ENCODE peak calls at places on chromosomes 2 and 18, in six cellular contexts. M is esophagus squamous epithelium, W is cardiac muscle cell, N is IMR-90, A is fibroblast of lung, O is esophagus muscularis mucosa. Q is an unnamed sample.

GRCh38 chr2:135086222-135086621 is 34.1 kb downstream of the RAB3GAP1 start:
- DNase-seq in M (no peak), W (no peak), N (no peak), A (peak; percentile 23), O (no peak), Q (no peak)

GRCh38 chr18:79517322-79517721 is 121.6 kb downstream of the NFATC1 start:
- DNase-seq in M (no peak), W (no peak), N (no peak), A (no peak), O (no peak), Q (no peak)

GRCh38 chr2:148042219-148042618 is 21.3 kb downstream of the MBD5 start:
- DNase-seq in M (no peak), W (no peak), N (peak; percentile 20), A (no peak), O (no peak), Q (no peak)

GRCh38 chr2:19745318-19746136 is 156.3 kb downstream of the TTC32 start:
- DNase-seq in M (no peak), W (no peak), N (no peak), A (no peak), O (no peak), Q (no peak)

GRCh38 chr2:85704038-85704437 is 9.9 kb downstream of the GNLY start:
- DNase-seq in M (no peak), W (no peak), N (no peak), A (no peak), O (no peak), Q (no peak)

GRCh38 chr2:159124441-159124911 is 156.0 kb downstream of the TANC1 start:
- DNase-seq in M (no peak), W (peak; percentile 93), N (peak; percentile 92), A (peak; percentile 99), O (no peak), Q (peak; percentile 75)

GRCh38 chr2:3486047-3487027 is 33.0 kb downstream of the ADI1 start:
- DNase-seq in M (no peak), W (no peak), N (no peak), A (no peak), O (no peak), Q (no peak)

GRCh38 chr2:228847684-228848083 is 423.4 kb downstream of the PID1 start:
- DNase-seq in M (no peak), W (peak; percentile 13), N (peak; percentile 32), A (peak; percentile 65), O (no peak), Q (no peak)

GRCh38 chr2:8053241-8053640 is 628.6 kb upstream of the ID2 start:
- DNase-seq in M (no peak), W (peak; percentile 2), N (no peak), A (peak; percentile 30), O (no peak), Q (no peak)

GRCh38 chr18:57447154-57447621 is 12.0 kb downstream of the ONECUT2 start:
- DNase-seq in M (no peak), W (peak; percentile 48), N (peak; percentile 18), A (peak; percentile 28), O (peak; percentile 53), Q (peak; percentile 31)

GRCh38 chr2:57720728-57721627 is 325.6 kb upstream of the VRK2 start:
- DNase-seq in M (no peak), W (peak; percentile 69), N (peak; percentile 52), A (peak; percentile 75), O (no peak), Q (peak; percentile 60)

GRCh38 chr2:9797681-9798556 is 45.4 kb upstream of the TAF1B start:
- DNase-seq in M (no peak), W (no peak), N (no peak), A (no peak), O (no peak), Q (peak; percentile 66)

GRCh38 chr2:71831208-71831577 is 316.5 kb downstream of the CYP26B1 start:
- DNase-seq in M (no peak), W (peak; percentile 62), N (peak; percentile 80), A (peak; percentile 96), O (peak; percentile 87), Q (no peak)

GRCh38 chr18:77055429-77056310 is 76.9 kb downstream of the MBP start:
- DNase-seq in M (no peak), W (no peak), N (peak; percentile 58), A (no peak), O (no peak), Q (no peak)

GRCh38 chr18:35127201-35127600 is 86.0 kb downstream of the MAPRE2 start:
- DNase-seq in M (no peak), W (peak; percentile 18), N (peak; percentile 8), A (no peak), O (no peak), Q (no peak)

GRCh38 chr2:175880-176800 is 87.7 kb downstream of the SH3YL1 start:
- DNase-seq in M (no peak), W (no peak), N (peak; percentile 1), A (no peak), O (peak; percentile 87), Q (no peak)

GRCh38 chr2:53442783-53443182 is 324.8 kb upstream of the CHAC2 start:
- DNase-seq in M (no peak), W (no peak), N (no peak), A (no peak), O (no peak), Q (no peak)

GRCh38 chr2:67880291-67880761 is 182.5 kb downstream of the C1D start:
- DNase-seq in M (no peak), W (peak; percentile 9), N (peak; percentile 16), A (peak; percentile 69), O (no peak), Q (no peak)

GRCh38 chr2:98465456-98466201 is 21.0 kb downstream of the INPP4A start:
- DNase-seq in M (no peak), W (peak; percentile 87), N (peak; percentile 42), A (peak; percentile 78), O (no peak), Q (no peak)

GRCh38 chr2:240567137-240567871 is 980 bp upstream of the RNPEPL1 start:
- DNase-seq in M (no peak), W (no peak), N (no peak), A (no peak), O (no peak), Q (no peak)

GRCh38 chr2:219385958-219386520 is 1.7 kb downstream of the DNPEP start:
- DNase-seq in M (no peak), W (no peak), N (no peak), A (no peak), O (no peak), Q (no peak)

GRCh38 chr2:219386532-219387280 is 1.0 kb downstream of the DNPEP start:
- DNase-seq in M (no peak), W (no peak), N (no peak), A (no peak), O (no peak), Q (no peak)

GRCh38 chr2:219388127-219388844 is 574 bp upstream of the DNPEP start:
- DNase-seq in M (peak; percentile 95), W (peak; percentile 99), N (peak; percentile 95), A (peak; percentile 94), O (peak; percentile 99), Q (peak; percentile 98)

GRCh38 chr2:219387284-219388126 is at the start of gene DNPEP:
- DNase-seq in M (peak; percentile 95), W (peak; percentile 82), N (peak; percentile 89), A (peak; percentile 83), O (peak; percentile 97), Q (peak; percentile 93)

GRCh38 chr2:219388845-219389156 is 1.1 kb upstream of the DNPEP start:
- DNase-seq in M (no peak), W (no peak), N (no peak), A (no peak), O (no peak), Q (no peak)
- H3K4me1 ChIP-seq in M (peaks cover 19% of the 10 kb centered on the region), W (peaks cover 8% of the 10 kb centered on the region), N (peaks cover 23% of the 10 kb centered on the region), A (peaks cover 13% of the 10 kb centered on the region), O (peaks cover 31% of the 10 kb centered on the region), Q (peaks cover 15% of the 10 kb centered on the region)

GRCh38 chr2:190996338-190996946 is 17.5 kb downstream of the STAT1 start:
- DNase-seq in M (no peak), W (peak; percentile 56), N (peak; percentile 34), A (peak; percentile 19), O (no peak), Q (peak; percentile 69)
- TF ChIP-seq CTCF in M (no peak), W (peak; percentile 84), N (peak; percentile 57), A (peak; percentile 62), O (peak; percentile 54), Q (peak; percentile 83)

DNA sequence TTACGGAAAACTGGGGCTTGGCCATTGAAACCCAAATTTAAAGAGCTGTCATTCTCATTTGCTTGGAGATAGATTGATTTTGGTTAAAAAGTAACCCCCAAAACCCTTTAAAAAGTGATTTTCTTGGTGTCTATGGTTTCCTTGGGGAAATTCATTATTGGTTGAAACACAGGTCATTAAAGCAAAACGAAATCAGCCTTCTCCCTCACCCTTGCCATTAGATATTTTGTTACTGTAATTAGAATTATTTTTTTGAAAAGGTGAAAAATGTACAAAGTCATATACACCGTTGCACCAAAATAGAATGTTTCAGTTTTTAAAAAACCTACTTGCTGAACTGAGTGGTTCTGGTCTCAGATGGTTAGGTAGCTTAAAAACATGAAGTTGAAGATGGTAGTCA is 1.9 kb downstream of the SKOR2 start:
- DNase-seq in M (no peak), W (no peak), N (no peak), A (no peak), O (no peak), Q (no peak)
- H3K4me1 ChIP-seq in M (no peaks in the 10 kb centered on the region), W (no peaks in the 10 kb centered on the region), N (no peaks in the 10 kb centered on the region), A (no peaks in the 10 kb centered on the region), O (peaks cover 39% of the 10 kb centered on the region), Q (no peaks in the 10 kb centered on the region)

DNA sequence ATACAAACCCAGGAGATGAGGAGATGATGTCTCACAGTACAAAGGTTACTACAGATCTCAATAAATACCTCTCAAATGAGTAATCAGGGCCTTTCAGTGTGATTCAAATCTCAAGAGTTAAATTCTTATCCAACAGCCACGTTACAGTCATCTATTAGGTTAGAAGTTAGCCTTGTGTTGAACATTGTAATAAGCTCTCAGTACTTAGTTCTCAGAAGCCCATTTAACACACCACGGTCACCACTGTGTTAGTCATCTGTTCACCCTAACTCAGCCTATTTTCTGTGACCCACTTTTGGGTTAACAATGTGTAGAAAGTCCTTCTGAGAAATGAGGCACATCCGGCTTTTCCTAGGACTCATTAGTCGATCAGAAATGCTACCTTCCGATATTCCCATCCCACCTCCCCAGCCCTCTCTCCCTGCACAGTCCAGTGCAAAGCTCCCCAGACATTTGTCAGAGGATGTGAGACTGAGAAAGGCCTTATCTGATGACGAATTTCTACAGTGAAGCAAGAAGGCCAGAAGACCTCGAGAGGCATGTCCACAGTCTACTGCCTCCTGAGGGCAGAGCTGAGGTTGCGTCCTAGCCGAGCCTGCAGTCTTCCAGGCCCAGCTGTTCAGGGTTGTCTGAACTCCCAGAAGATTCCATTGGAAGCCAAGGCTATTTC is 92.5 kb downstream of the ACTR2 start:
- DNase-seq in M (no peak), W (peak; percentile 84), N (peak; percentile 98), A (peak; percentile 98), O (peak; percentile 86), Q (peak; percentile 69)
- TF ChIP-seq CTCF in M (no peak), W (peak; percentile 60), N (peak; percentile 71), A (peak; percentile 55), O (peak; percentile 13), Q (peak; percentile 61)

DNA sequence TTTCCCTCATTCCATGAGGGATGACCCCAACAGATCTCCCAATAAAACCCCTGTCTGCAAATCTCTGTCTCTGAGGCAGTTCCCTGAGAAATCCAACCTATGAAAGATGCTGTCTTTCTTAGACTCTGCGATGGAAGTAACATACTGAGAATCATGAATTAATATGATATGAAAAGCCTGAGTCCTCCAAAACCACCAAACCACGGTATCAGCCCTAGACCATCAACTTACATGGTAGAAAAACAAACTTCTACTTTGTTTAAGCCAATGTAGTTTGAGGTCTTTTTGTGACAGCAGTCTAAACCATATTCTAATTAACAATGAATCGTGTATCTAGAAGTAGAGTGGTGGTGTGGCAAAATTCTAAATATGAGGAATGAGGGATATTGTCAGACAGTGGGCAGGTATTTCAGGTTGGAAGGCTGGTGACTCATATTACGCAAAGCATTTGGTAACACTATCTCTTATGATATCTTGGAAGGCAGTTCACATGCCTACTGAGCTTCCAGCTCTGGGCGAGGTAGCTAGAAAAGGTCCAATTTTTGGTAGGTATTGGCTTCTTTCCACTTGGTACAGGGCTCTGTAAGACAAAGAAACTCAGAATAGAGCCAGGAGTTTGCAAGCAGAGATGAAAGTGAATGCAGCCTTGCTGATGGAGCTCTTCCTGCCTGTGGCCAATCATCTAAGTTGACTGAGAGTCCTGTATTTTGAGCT is 215.8 kb downstream of the ZFP36L2 start:
- DNase-seq in M (no peak), W (no peak), N (peak; percentile 20), A (peak; percentile 35), O (no peak), Q (peak; percentile 38)
- H3K4me1 ChIP-seq in M (peaks cover 3% of the 10 kb centered on the region), W (peaks cover 10% of the 10 kb centered on the region), N (no peaks in the 10 kb centered on the region), A (no peaks in the 10 kb centered on the region), O (no peaks in the 10 kb centered on the region), Q (peaks cover 39% of the 10 kb centered on the region)